ENCODE peak calls at places on chromosomes 5 and 9, in five cellular contexts. Q, G, A, P and M are unnamed samples.
A peak's percentile ranks its signal among the peaks of the same experiment; 100 is the strongest.

GRCh38 chr5:139658928-139659667 is 10.9 kb downstream of the CXXC5 start:
- DNase-seq in Q (no peak), G (no peak), A (no peak), P (no peak), M (no peak)

GRCh38 chr5:14816999-14817761 is 54.4 kb downstream of the ANKH start:
- DNase-seq in Q (no peak), G (no peak), A (peak; percentile 40), P (peak; percentile 57), M (no peak)

GRCh38 chr5:42784132-42784531 is 27.5 kb downstream of the CCDC152 start:
- DNase-seq in Q (no peak), G (no peak), A (no peak), P (no peak), M (no peak)

GRCh38 chr5:154418344-154418820 is 27.4 kb upstream of the SAP30L start:
- DNase-seq in Q (no peak), G (no peak), A (no peak), P (no peak), M (no peak)

GRCh38 chr9:9102295-9102694 is 1302.7 kb upstream of the DMAC1 start:
- DNase-seq in Q (no peak), G (no peak), A (no peak), P (no peak), M (no peak)

GRCh38 chr5:97163360-97163764 is 19.7 kb downstream of the RIOK2 start:
- DNase-seq in Q (no peak), G (no peak), A (no peak), P (no peak), M (no peak)

GRCh38 chr5:35461530-35461929 is 156.1 kb upstream of the SPEF2 start:
- DNase-seq in Q (no peak), G (no peak), A (no peak), P (no peak), M (no peak)

GRCh38 chr5:16508730-16509531 is 43.3 kb upstream of the ZNF622 start:
- DNase-seq in Q (no peak), G (no peak), A (no peak), P (no peak), M (no peak)

GRCh38 chr9:19922476-19923118 is 133.8 kb upstream of the SLC24A2 start:
- DNase-seq in Q (no peak), G (no peak), A (peak; percentile 20), P (no peak), M (no peak)

GRCh38 chr9:75658301-75658919 is 232.1 kb upstream of the PCSK5 start:
- DNase-seq in Q (no peak), G (no peak), A (no peak), P (no peak), M (no peak)

GRCh38 chr5:72871358-72872024 is 55.0 kb downstream of the TNPO1 start:
- DNase-seq in Q (no peak), G (no peak), A (no peak), P (no peak), M (no peak)

GRCh38 chr5:122870219-122870856 is 24.9 kb downstream of the SNX24 start:
- DNase-seq in Q (no peak), G (no peak), A (peak; percentile 27), P (peak; percentile 33), M (no peak)

GRCh38 chr5:112862085-112862484 is 998 bp downstream of the SRP19 start:
- DNase-seq in Q (no peak), G (no peak), A (no peak), P (no peak), M (no peak)

GRCh38 chr9:35436940-35437339 is 53.0 kb upstream of the RUSC2 start:
- DNase-seq in Q (no peak), G (no peak), A (no peak), P (no peak), M (no peak)

GRCh38 chr5:122121782-122122465 is 7.4 kb upstream of the ZNF474 start:
- DNase-seq in Q (no peak), G (no peak), A (no peak), P (no peak), M (no peak)

GRCh38 chr5:173020643-173021042 is 35.5 kb upstream of the CREBRF start:
- DNase-seq in Q (no peak), G (no peak), A (no peak), P (no peak), M (no peak)

GRCh38 chr5:78467744-78468357 is 107.4 kb downstream of the SCAMP1 start:
- DNase-seq in Q (no peak), G (no peak), A (peak; percentile 41), P (peak; percentile 12), M (no peak)

GRCh38 chr9:78187763-78188495 is 47.9 kb upstream of the CEP78 start:
- DNase-seq in Q (no peak), G (no peak), A (no peak), P (no peak), M (no peak)

GRCh38 chr5:1001406-1002270 is 7.0 kb upstream of the NKD2 start:
- DNase-seq in Q (no peak), G (no peak), A (no peak), P (no peak), M (no peak)